ENCODE peak calls at places on chromosomes 11 and 22, in ten cellular contexts. A is mucosa of descending colon, I is nephron progenitor cell, T is stomach, G is B cell, X is activated B cell treated with CpG ODN at 0.5 μM for 24 hours, L is ovary, P is AG04450, N is cardiac fibroblast, J is A549. Y is an unnamed sample.

GRCh38 chr11:3222941-3223905 is 4.6 kb upstream of the MRGPRG start:
- DNase-seq in A (no peak), I (no peak), T (peak; percentile 17), G (no peak), X (no peak), L (no peak), P (no peak), N (no peak), J (no peak), Y (no peak)

GRCh38 chr11:34214961-34215805 is 109.8 kb downstream of the NAT10 start:
- DNase-seq in A (no peak), I (no peak), T (no peak), G (peak; percentile 47), X (peak; percentile 30), L (no peak), P (no peak), N (peak; percentile 67), J (peak; percentile 63), Y (no peak)

GRCh38 chr22:39729141-39729934 is 158.8 kb downstream of the CACNA1I start:
- DNase-seq in A (peak; percentile 9), I (no peak), T (no peak), G (no peak), X (no peak), L (no peak), P (no peak), N (no peak), J (no peak), Y (no peak)

GRCh38 chr11:3830741-3831140 is 10.0 kb downstream of the RHOG start:
- DNase-seq in A (no peak), I (no peak), T (no peak), G (no peak), X (no peak), L (no peak), P (no peak), N (no peak), J (no peak), Y (no peak)

GRCh38 chr11:74398244-74399159 is at the start of gene PGM2L1:
- DNase-seq in A (peak; percentile 96), I (peak; percentile 92), T (peak; percentile 95), G (peak; percentile 94), X (peak; percentile 88), L (peak; percentile 93), P (peak; percentile 70), N (peak; percentile 95), J (peak; percentile 95), Y (peak; percentile 95)

GRCh38 chr11:613369-613968 is 2.3 kb downstream of the IRF7 start:
- DNase-seq in A (peak; percentile 93), I (peak; percentile 76), T (peak; percentile 86), G (peak; percentile 66), X (no peak), L (peak; percentile 58), P (no peak), N (peak; percentile 34), J (peak; percentile 33), Y (peak; percentile 81)

GRCh38 chr11:28735511-28735910 is 627.3 kb downstream of the METTL15 start:
- DNase-seq in A (no peak), I (no peak), T (no peak), G (no peak), X (no peak), L (no peak), P (no peak), N (no peak), J (no peak), Y (no peak)

GRCh38 chr11:111461460-111462240 is 50.5 kb downstream of the BTG4 start:
- DNase-seq in A (no peak), I (no peak), T (no peak), G (no peak), X (no peak), L (no peak), P (no peak), N (no peak), J (no peak), Y (no peak)

GRCh38 chr11:12556788-12557384 is 117.3 kb upstream of the TEAD1 start:
- DNase-seq in A (no peak), I (no peak), T (peak; percentile 80), G (no peak), X (no peak), L (peak; percentile 85), P (peak; percentile 90), N (peak; percentile 74), J (peak; percentile 71), Y (no peak)

GRCh38 chr11:130523609-130524008 is 75.2 kb downstream of the ADAMTS15 start:
- DNase-seq in A (no peak), I (no peak), T (no peak), G (no peak), X (no peak), L (no peak), P (peak; percentile 67), N (peak; percentile 90), J (no peak), Y (no peak)

GRCh38 chr22:47130883-47131610 is 368.6 kb downstream of the TBC1D22A start:
- DNase-seq in A (peak; percentile 26), I (no peak), T (no peak), G (no peak), X (no peak), L (no peak), P (no peak), N (no peak), J (no peak), Y (no peak)

GRCh38 chr11:45828996-45829395 is 18.3 kb upstream of the CRY2 start:
- DNase-seq in A (no peak), I (no peak), T (no peak), G (no peak), X (no peak), L (no peak), P (no peak), N (no peak), J (no peak), Y (no peak)

GRCh38 chr11:12128191-12128841 is 17.9 kb downstream of the MICAL2 start:
- DNase-seq in A (no peak), I (no peak), T (no peak), G (no peak), X (no peak), L (no peak), P (no peak), N (no peak), J (no peak), Y (no peak)

GRCh38 chr11:29389793-29390192 is 627.0 kb downstream of the KCNA4 start:
- DNase-seq in A (no peak), I (no peak), T (no peak), G (no peak), X (no peak), L (no peak), P (no peak), N (no peak), J (no peak), Y (no peak)

DNA sequence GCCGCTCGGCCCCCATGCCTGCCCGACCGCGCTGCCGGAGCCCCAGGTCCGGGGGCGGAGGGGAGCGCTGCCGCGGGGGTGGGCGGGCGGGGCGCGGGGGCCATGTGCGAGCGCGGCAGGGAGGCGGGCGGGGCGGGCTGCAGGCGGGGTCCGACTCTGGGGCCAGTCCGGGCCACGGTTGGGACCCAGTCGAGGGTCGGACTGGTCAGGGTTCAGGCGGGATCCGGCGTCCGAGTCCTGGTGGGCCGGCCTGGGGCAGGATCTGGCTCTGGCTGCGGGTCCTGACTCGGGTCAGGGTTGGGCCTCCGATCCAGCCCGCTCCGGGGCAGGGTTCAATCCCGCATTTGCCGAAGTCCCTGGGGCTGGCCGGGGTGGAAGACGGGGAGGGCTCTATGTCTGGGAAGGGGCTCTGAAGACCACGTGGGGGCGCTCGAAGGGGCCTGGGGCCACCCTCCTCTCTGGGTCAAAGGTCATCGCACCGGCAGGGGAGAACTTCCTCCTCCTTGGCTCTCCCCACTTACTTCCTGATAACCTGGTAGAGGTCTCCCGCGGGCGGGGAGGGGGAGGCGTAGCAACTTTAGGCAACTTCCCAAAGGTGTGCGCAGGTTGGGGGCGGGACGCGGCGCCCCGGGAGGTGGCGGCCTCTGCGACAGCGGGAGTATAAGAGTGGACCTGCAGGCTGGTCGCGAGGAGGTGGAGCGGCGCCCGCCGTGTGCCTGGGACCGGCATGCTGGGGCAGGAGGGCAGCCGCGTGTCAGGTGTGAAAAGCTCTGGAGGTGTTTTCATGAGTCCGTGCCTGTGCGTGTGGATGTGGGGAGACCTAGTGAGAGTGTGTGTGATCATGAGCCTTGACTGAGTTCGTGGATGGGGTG is 603 bp downstream of the ESRRA start:
- DNase-seq in A (peak; percentile 94), I (peak; percentile 75), T (peak; percentile 89), G (peak; percentile 81), X (peak; percentile 70), L (peak; percentile 79), P (no peak), N (peak; percentile 45), J (peak; percentile 38), Y (peak; percentile 83)
- TF ChIP-seq CTCF in A (peak; percentile 22), I (peak; percentile 23), T (no peak), G (peak; percentile 39), X (no peak), L (no peak), P (peak; percentile 26), N (no peak), J (peak; percentile 61), Y (peak; percentile 55)

GRCh38 chr11:61617515-61617914 is 36.6 kb upstream of the SYT7 start:
- DNase-seq in A (no peak), I (no peak), T (no peak), G (no peak), X (no peak), L (no peak), P (no peak), N (peak; percentile 30), J (no peak), Y (no peak)
- TF ChIP-seq CTCF in A (no peak), I (no peak), T (no peak), G (no peak), X (no peak), L (no peak), P (peak; percentile 18), N (peak; percentile 4), J (no peak), Y (peak; percentile 20)

GRCh38 chr22:26318975-26319374 is 110.1 kb upstream of the ASPHD2 start:
- DNase-seq in A (no peak), I (no peak), T (no peak), G (no peak), X (no peak), L (no peak), P (no peak), N (peak; percentile 21), J (no peak), Y (no peak)
- TF ChIP-seq CTCF in A (no peak), I (no peak), T (no peak), G (no peak), X (no peak), L (no peak), P (no peak), N (peak; percentile 12), J (no peak), Y (peak; percentile 20)

GRCh38 chr11:2122907-2123627 is 16.1 kb downstream of the IGF2 start:
- DNase-seq in A (peak; percentile 36), I (no peak), T (no peak), G (no peak), X (no peak), L (no peak), P (no peak), N (no peak), J (no peak), Y (peak; percentile 31)
- TF ChIP-seq CTCF in A (no peak), I (no peak), T (no peak), G (no peak), X (no peak), L (no peak), P (no peak), N (no peak), J (no peak), Y (peak; percentile 50)